ENCODE peak calls at places on chromosome 20, in nine cellular contexts. One of them, this sample, is unnamed.
A peak's percentile ranks its signal among the peaks of the same experiment; 100 is the strongest.

GRCh38 chr20:47857994-47858557 is 72.8 kb upstream of the SULF2 start:
- DNase-seq in Peyer's patch: no peak
- DNase-seq in MM.1S: no peak
- DNase-seq in fibroblast of pulmonary artery: peak; percentile 65
- DNase-seq in neural progenitor cell: no peak
- DNase-seq in endodermal cell: no peak
- DNase-seq in PC-3: no peak
- DNase-seq in GM12878: no peak
- DNase-seq in OCI-LY7: no peak
- DNase-seq in this sample: no peak

GRCh38 chr20:61899971-61900370 is 165.7 kb downstream of the TAF4 start:
- DNase-seq in MM.1S: no peak
- DNase-seq in fibroblast of pulmonary artery: no peak
- DNase-seq in endodermal cell: no peak
- DNase-seq in PC-3: no peak
- DNase-seq in OCI-LY7: no peak
- DNase-seq in GM12878: no peak
- DNase-seq in Peyer's patch: no peak
- DNase-seq in neural progenitor cell: no peak
- DNase-seq in this sample: no peak

GRCh38 chr20:16260911-16261310 is 312.3 kb downstream of the KIF16B start:
- DNase-seq in neural progenitor cell: no peak
- DNase-seq in GM12878: no peak
- DNase-seq in MM.1S: no peak
- DNase-seq in fibroblast of pulmonary artery: no peak
- DNase-seq in endodermal cell: no peak
- DNase-seq in OCI-LY7: no peak
- DNase-seq in PC-3: peak; percentile 61
- DNase-seq in Peyer's patch: no peak
- DNase-seq in this sample: no peak

GRCh38 chr20:45254867-45255266 is 503 bp upstream of the SLPI start:
- DNase-seq in GM12878: no peak
- DNase-seq in Peyer's patch: no peak
- DNase-seq in endodermal cell: no peak
- DNase-seq in MM.1S: peak; percentile 60
- DNase-seq in PC-3: peak; percentile 67
- DNase-seq in fibroblast of pulmonary artery: peak; percentile 56
- DNase-seq in neural progenitor cell: peak; percentile 18
- DNase-seq in OCI-LY7: no peak
- DNase-seq in this sample: peak; percentile 7

GRCh38 chr20:46894579-46894958 is at the start of gene EYA2:
- DNase-seq in GM12878: no peak
- DNase-seq in MM.1S: no peak
- DNase-seq in endodermal cell: peak; percentile 75
- DNase-seq in OCI-LY7: no peak
- DNase-seq in fibroblast of pulmonary artery: no peak
- DNase-seq in PC-3: no peak
- DNase-seq in neural progenitor cell: peak; percentile 70
- DNase-seq in Peyer's patch: no peak
- DNase-seq in this sample: no peak

GRCh38 chr20:36018208-36018988 is 50.0 kb downstream of the CNBD2 start:
- DNase-seq in fibroblast of pulmonary artery: no peak
- DNase-seq in GM12878: no peak
- DNase-seq in Peyer's patch: no peak
- DNase-seq in PC-3: no peak
- DNase-seq in endodermal cell: no peak
- DNase-seq in neural progenitor cell: no peak
- DNase-seq in OCI-LY7: no peak
- DNase-seq in MM.1S: no peak
- DNase-seq in this sample: no peak

GRCh38 chr20:36585410-36586125 is 12.2 kb downstream of the TGIF2 start:
- DNase-seq in fibroblast of pulmonary artery: peak; percentile 14
- DNase-seq in Peyer's patch: no peak
- DNase-seq in MM.1S: no peak
- DNase-seq in GM12878: no peak
- DNase-seq in PC-3: peak; percentile 88
- DNase-seq in neural progenitor cell: peak; percentile 23
- DNase-seq in endodermal cell: peak; percentile 84
- DNase-seq in OCI-LY7: no peak
- DNase-seq in this sample: no peak

GRCh38 chr20:4811661-4812181 is 90.0 kb downstream of the PRND start:
- DNase-seq in PC-3: no peak
- DNase-seq in MM.1S: no peak
- DNase-seq in fibroblast of pulmonary artery: no peak
- DNase-seq in endodermal cell: no peak
- DNase-seq in GM12878: peak; percentile 38
- DNase-seq in Peyer's patch: no peak
- DNase-seq in neural progenitor cell: no peak
- DNase-seq in OCI-LY7: peak; percentile 82
- DNase-seq in this sample: no peak

GRCh38 chr20:37364927-37365272 is 19.0 kb downstream of the SRC start:
- DNase-seq in OCI-LY7: peak; percentile 23
- DNase-seq in MM.1S: no peak
- DNase-seq in endodermal cell: peak; percentile 36
- DNase-seq in fibroblast of pulmonary artery: no peak
- DNase-seq in GM12878: no peak
- DNase-seq in neural progenitor cell: no peak
- DNase-seq in Peyer's patch: no peak
- DNase-seq in PC-3: no peak
- DNase-seq in this sample: no peak

GRCh38 chr20:39333211-39333610 is 371.1 kb downstream of the DHX35 start:
- DNase-seq in endodermal cell: no peak
- DNase-seq in fibroblast of pulmonary artery: no peak
- DNase-seq in neural progenitor cell: no peak
- DNase-seq in MM.1S: no peak
- DNase-seq in OCI-LY7: no peak
- DNase-seq in GM12878: no peak
- DNase-seq in PC-3: no peak
- DNase-seq in Peyer's patch: no peak
- DNase-seq in this sample: no peak

GRCh38 chr20:24673678-24674570 is 204.5 kb downstream of the SYNDIG1 start:
- DNase-seq in PC-3: peak; percentile 90
- DNase-seq in fibroblast of pulmonary artery: peak; percentile 70
- DNase-seq in OCI-LY7: no peak
- DNase-seq in MM.1S: no peak
- DNase-seq in Peyer's patch: peak; percentile 12
- DNase-seq in endodermal cell: no peak
- DNase-seq in GM12878: no peak
- DNase-seq in neural progenitor cell: no peak
- DNase-seq in this sample: no peak

GRCh38 chr20:63044605-63045004 is 37.8 kb upstream of the BHLHE23 start:
- DNase-seq in OCI-LY7: no peak
- DNase-seq in fibroblast of pulmonary artery: no peak
- DNase-seq in Peyer's patch: no peak
- DNase-seq in neural progenitor cell: no peak
- DNase-seq in MM.1S: no peak
- DNase-seq in PC-3: no peak
- DNase-seq in endodermal cell: no peak
- DNase-seq in GM12878: no peak
- DNase-seq in this sample: no peak

GRCh38 chr20:56690531-56691175 is 61.5 kb downstream of the TFAP2C start:
- DNase-seq in Peyer's patch: no peak
- DNase-seq in OCI-LY7: peak; percentile 61
- DNase-seq in MM.1S: peak; percentile 36
- DNase-seq in endodermal cell: no peak
- DNase-seq in PC-3: peak; percentile 53
- DNase-seq in neural progenitor cell: no peak
- DNase-seq in GM12878: no peak
- DNase-seq in fibroblast of pulmonary artery: no peak
- DNase-seq in this sample: no peak

GRCh38 chr20:47502801-47503239 is 1.1 kb downstream of the NCOA3 start:
- DNase-seq in endodermal cell: no peak
- DNase-seq in GM12878: no peak
- DNase-seq in PC-3: peak; percentile 63
- DNase-seq in MM.1S: peak; percentile 68
- DNase-seq in OCI-LY7: peak; percentile 84
- DNase-seq in Peyer's patch: no peak
- DNase-seq in neural progenitor cell: peak; percentile 34
- DNase-seq in fibroblast of pulmonary artery: peak; percentile 61
- DNase-seq in this sample: no peak

GRCh38 chr20:17287998-17288397 is 61.2 kb downstream of the PCSK2 start:
- DNase-seq in OCI-LY7: no peak
- DNase-seq in endodermal cell: no peak
- DNase-seq in Peyer's patch: no peak
- DNase-seq in MM.1S: no peak
- DNase-seq in neural progenitor cell: no peak
- DNase-seq in fibroblast of pulmonary artery: no peak
- DNase-seq in PC-3: no peak
- DNase-seq in GM12878: no peak
- DNase-seq in this sample: no peak

GRCh38 chr20:40767530-40767924 is 78.5 kb upstream of the MAFB start:
- DNase-seq in fibroblast of pulmonary artery: no peak
- DNase-seq in MM.1S: no peak
- DNase-seq in GM12878: no peak
- DNase-seq in endodermal cell: peak; percentile 36
- DNase-seq in neural progenitor cell: no peak
- DNase-seq in Peyer's patch: no peak
- DNase-seq in OCI-LY7: no peak
- DNase-seq in PC-3: no peak
- DNase-seq in this sample: no peak

GRCh38 chr20:48025661-48026060 is 240.4 kb upstream of the SULF2 start:
- DNase-seq in neural progenitor cell: no peak
- DNase-seq in OCI-LY7: no peak
- DNase-seq in PC-3: peak; percentile 63
- DNase-seq in Peyer's patch: no peak
- DNase-seq in endodermal cell: no peak
- DNase-seq in MM.1S: no peak
- DNase-seq in GM12878: no peak
- DNase-seq in fibroblast of pulmonary artery: peak; percentile 53
- DNase-seq in this sample: no peak

GRCh38 chr20:9613871-9614270 is 99.5 kb downstream of the LAMP5 start:
- DNase-seq in endodermal cell: no peak
- DNase-seq in MM.1S: no peak
- DNase-seq in GM12878: no peak
- DNase-seq in PC-3: no peak
- DNase-seq in neural progenitor cell: no peak
- DNase-seq in OCI-LY7: no peak
- DNase-seq in Peyer's patch: no peak
- DNase-seq in fibroblast of pulmonary artery: no peak
- DNase-seq in this sample: no peak

GRCh38 chr20:13452470-13453124 is 186.1 kb downstream of the TASP1 start:
- DNase-seq in neural progenitor cell: no peak
- DNase-seq in Peyer's patch: no peak
- DNase-seq in MM.1S: no peak
- DNase-seq in PC-3: no peak
- DNase-seq in fibroblast of pulmonary artery: no peak
- DNase-seq in GM12878: no peak
- DNase-seq in endodermal cell: no peak
- DNase-seq in OCI-LY7: no peak
- DNase-seq in this sample: no peak

GRCh38 chr20:37552415-37552814 is 24.7 kb upstream of the BLCAP start:
- DNase-seq in neural progenitor cell: no peak
- DNase-seq in GM12878: no peak
- DNase-seq in Peyer's patch: no peak
- DNase-seq in OCI-LY7: no peak
- DNase-seq in PC-3: peak; percentile 28
- DNase-seq in endodermal cell: no peak
- DNase-seq in fibroblast of pulmonary artery: peak; percentile 8
- DNase-seq in MM.1S: no peak
- DNase-seq in this sample: no peak

GRCh38 chr20:31694842-31695593 is 27.6 kb downstream of the BCL2L1 start:
- DNase-seq in MM.1S: no peak
- DNase-seq in endodermal cell: no peak
- DNase-seq in neural progenitor cell: no peak
- DNase-seq in GM12878: no peak
- DNase-seq in OCI-LY7: no peak
- DNase-seq in fibroblast of pulmonary artery: no peak
- DNase-seq in Peyer's patch: no peak
- DNase-seq in PC-3: peak; percentile 1
- DNase-seq in this sample: no peak
- H3K4me3 ChIP-seq in MM.1S: no peak overlapping the region
- H3K4me3 ChIP-seq in endodermal cell: no peak overlapping the region
- H3K4me3 ChIP-seq in neural progenitor cell: no peak overlapping the region
- H3K4me3 ChIP-seq in GM12878: no peak overlapping the region
- H3K4me3 ChIP-seq in OCI-LY7: no peak overlapping the region
- H3K4me3 ChIP-seq in fibroblast of pulmonary artery: no peak overlapping the region
- H3K4me3 ChIP-seq in Peyer's patch: no peak overlapping the region
- H3K4me3 ChIP-seq in PC-3: no peak overlapping the region
- H3K4me3 ChIP-seq in this sample: no peak overlapping the region

DNA sequence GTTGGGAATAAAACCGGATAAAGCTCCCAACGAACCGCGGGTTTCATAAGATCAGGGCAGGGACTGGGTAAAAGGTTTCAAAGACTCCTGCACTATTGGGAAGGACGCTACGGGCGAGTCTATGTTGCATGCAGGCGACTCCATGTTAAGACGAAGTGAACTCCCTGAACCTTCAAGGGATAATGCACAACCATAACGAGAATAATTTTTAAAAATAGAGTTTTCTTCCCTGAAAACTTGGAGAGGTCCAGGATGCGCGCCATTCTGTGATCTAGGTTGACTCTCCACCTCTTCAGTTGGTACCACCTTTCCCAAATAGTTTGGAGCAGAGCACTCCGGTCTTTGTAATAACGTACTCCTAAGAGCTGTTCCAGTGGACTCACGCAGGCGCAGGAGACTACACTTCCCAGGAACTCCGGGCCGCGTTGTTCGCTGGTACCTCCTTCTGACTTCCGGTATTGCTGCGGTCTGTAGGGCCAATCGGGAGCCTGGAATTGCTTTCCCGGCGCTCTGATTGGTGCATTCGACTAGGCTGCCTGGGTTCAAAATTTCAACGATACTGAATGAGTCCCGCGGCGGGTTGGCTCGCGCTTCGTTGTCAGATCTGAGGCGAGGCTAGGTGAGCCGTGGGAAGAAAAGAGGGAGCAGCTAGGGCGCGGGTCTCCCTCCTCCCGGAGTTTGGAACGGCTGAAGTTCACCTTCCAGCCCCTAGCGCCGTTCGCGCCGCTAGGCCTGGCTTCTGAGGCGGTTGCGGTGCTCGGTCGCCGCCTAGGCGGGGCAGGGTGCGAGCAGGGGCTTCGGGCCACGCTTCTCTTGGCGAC is at the start of gene TPX2:
- DNase-seq in neural progenitor cell: peak; percentile 98
- DNase-seq in MM.1S: peak; percentile 96
- DNase-seq in PC-3: peak; percentile 98
- DNase-seq in GM12878: peak; percentile 88
- DNase-seq in fibroblast of pulmonary artery: peak; percentile 97
- DNase-seq in endodermal cell: peak; percentile 99
- DNase-seq in OCI-LY7: peak; percentile 96
- DNase-seq in Peyer's patch: peak; percentile 94
- DNase-seq in this sample: peak; percentile 89
- TF ChIP-seq CTCF in neural progenitor cell: peak; percentile 42
- TF ChIP-seq CTCF in MM.1S: peak; percentile 21
- TF ChIP-seq CTCF in PC-3: peak; percentile 26
- TF ChIP-seq CTCF in GM12878: no peak
- TF ChIP-seq CTCF in fibroblast of pulmonary artery: peak; percentile 1
- TF ChIP-seq CTCF in endodermal cell: peak; percentile 67
- TF ChIP-seq CTCF in OCI-LY7: peak; percentile 48
- TF ChIP-seq CTCF in Peyer's patch: peak; percentile 19
- TF ChIP-seq CTCF in this sample: no peak

GRCh38 chr20:3240776-3241363 is 1.9 kb upstream of the SLC4A11 start:
- DNase-seq in PC-3: no peak
- DNase-seq in neural progenitor cell: no peak
- DNase-seq in MM.1S: no peak
- DNase-seq in Peyer's patch: peak; percentile 39
- DNase-seq in endodermal cell: no peak
- DNase-seq in GM12878: no peak
- DNase-seq in OCI-LY7: no peak
- DNase-seq in fibroblast of pulmonary artery: no peak
- DNase-seq in this sample: no peak
- H3K4me3 ChIP-seq in PC-3: no peak overlapping the region
- H3K4me3 ChIP-seq in neural progenitor cell: no peak overlapping the region
- H3K4me3 ChIP-seq in MM.1S: no peak overlapping the region
- H3K4me3 ChIP-seq in Peyer's patch: no peak overlapping the region
- H3K4me3 ChIP-seq in endodermal cell: peak overlapping the region; percentile 68
- H3K4me3 ChIP-seq in GM12878: no peak overlapping the region
- H3K4me3 ChIP-seq in OCI-LY7: no peak overlapping the region
- H3K4me3 ChIP-seq in fibroblast of pulmonary artery: peak overlapping the region; percentile 66
- H3K4me3 ChIP-seq in this sample: no peak overlapping the region

GRCh38 chr20:57934007-57934805 is 224.4 kb upstream of the PMEPA1 start:
- DNase-seq in PC-3: no peak
- DNase-seq in MM.1S: no peak
- DNase-seq in endodermal cell: no peak
- DNase-seq in GM12878: no peak
- DNase-seq in Peyer's patch: no peak
- DNase-seq in fibroblast of pulmonary artery: no peak
- DNase-seq in neural progenitor cell: no peak
- DNase-seq in OCI-LY7: no peak
- DNase-seq in this sample: no peak
- TF ChIP-seq CTCF in PC-3: no peak
- TF ChIP-seq CTCF in MM.1S: no peak
- TF ChIP-seq CTCF in endodermal cell: no peak
- TF ChIP-seq CTCF in GM12878: no peak
- TF ChIP-seq CTCF in Peyer's patch: no peak
- TF ChIP-seq CTCF in fibroblast of pulmonary artery: no peak
- TF ChIP-seq CTCF in neural progenitor cell: no peak
- TF ChIP-seq CTCF in OCI-LY7: no peak
- TF ChIP-seq CTCF in this sample: no peak

This sample was measured in GM12864.